ENCODE peak calls at places on chromosome 22, in four cellular contexts. U is stimulated activated effector memory CD8-positive, alpha-beta T cell treated with anti-CD3 and anti-CD28 coated beads, Interleukin-12 subunit alpha, Interleukin-12 subunit beta, amount 100 ng/mL, for 72 hours; D is left cardiac atrium; V is kidney. T is an unnamed sample.

GRCh38 chr22:39241632-39242388 is 3.0 kb downstream of the PDGFB start:
- DNase-seq in V (no peak), D (no peak), U (no peak), T (no peak)

GRCh38 chr22:37483594-37484114 is 2.5 kb downstream of the MFNG start:
- DNase-seq in U (no peak), V (no peak), D (no peak), T (no peak)

GRCh38 chr22:27617214-27617881 is 184.2 kb downstream of the MN1 start:
- DNase-seq in U (no peak), V (no peak), D (no peak), T (no peak)

GRCh38 chr22:45154383-45154782 is 9.3 kb upstream of the NUP50 start:
- DNase-seq in U (no peak), V (no peak), D (no peak), T (no peak)

GRCh38 chr22:44147036-44147645 is 33.6 kb upstream of the PARVG start:
- DNase-seq in D (no peak), U (no peak), V (no peak), T (no peak)

GRCh38 chr22:42343551-42344081 is 73.2 kb upstream of the TCF20 start:
- DNase-seq in D (no peak), U (no peak), V (no peak), T (no peak)

GRCh38 chr22:35154937-35155387 is 89.0 kb downstream of the ISX start:
- DNase-seq in V (no peak), U (no peak), D (peak; percentile 50), T (no peak)

GRCh38 chr22:36144886-36145541 is 15.5 kb downstream of the APOL3 start:
- DNase-seq in U (no peak), D (peak; percentile 66), V (peak; percentile 85), T (no peak)

GRCh38 chr22:18091916-18092526 is 14.2 kb downstream of the PEX26 start:
- DNase-seq in V (peak; percentile 82), D (peak; percentile 86), U (no peak), T (no peak)

GRCh38 chr22:42437488-42438292 is 5.5 kb upstream of the NFAM1 start:
- DNase-seq in V (peak; percentile 96), U (peak; percentile 88), D (peak; percentile 79), T (peak; percentile 76)

GRCh38 chr22:23035557-23036277 is 34.6 kb upstream of the GNAZ start:
- DNase-seq in D (no peak), V (no peak), U (no peak), T (no peak)

GRCh38 chr22:23249506-23250423 is 69.5 kb downstream of the BCR start:
- DNase-seq in D (no peak), U (no peak), V (peak; percentile 51), T (no peak)

GRCh38 chr22:20583471-20583922 is 76.1 kb downstream of the MED15 start:
- DNase-seq in D (peak; percentile 22), U (no peak), V (no peak), T (no peak)

GRCh38 chr22:46007848-46008261 is 30.9 kb upstream of the WNT7B start:
- DNase-seq in D (peak; percentile 92), V (peak; percentile 92), U (no peak), T (no peak)

GRCh38 chr22:40628354-40629042 is 8.0 kb downstream of the MRTFA start:
- DNase-seq in D (no peak), U (no peak), V (no peak), T (no peak)

GRCh38 chr22:50085211-50085999 is at the start of gene MLC1:
- DNase-seq in U (no peak), V (peak; percentile 46), D (no peak), T (no peak)

GRCh38 chr22:48647051-48647450 is 1180.6 kb downstream of the BRD1 start:
- DNase-seq in V (no peak), D (no peak), U (no peak), T (no peak)

GRCh38 chr22:23248583-23248982 is 68.3 kb downstream of the BCR start:
- DNase-seq in D (no peak), U (no peak), V (peak; percentile 61), T (no peak)

GRCh38 chr22:43370045-43370444 is 26.9 kb upstream of the SCUBE1 start:
- DNase-seq in V (no peak), D (no peak), U (no peak), T (no peak)

GRCh38 chr22:42427211-42427610 is 5.0 kb downstream of the NFAM1 start:
- DNase-seq in U (no peak), V (no peak), D (no peak), T (no peak)

T was measured in activated B cell treated with CpG ODN at 0.5 μM for 24 hours.